ENCODE peak calls at places on chromosomes 4 and X, in seven cellular contexts. M, B, R, U, E, V and A are unnamed samples. For H3K4me1, the result is how much of the 10 kb centered on the place peaks cover.

GRCh38 chrX:104988038-104988437 is 232.5 kb downstream of the TEX13A start:
- DNase-seq in M (no peak), B (no peak), R (no peak), U (no peak), E (no peak), V (no peak), A (no peak)

GRCh38 chr4:126431049-126431448 is 1116.3 kb downstream of the FAT4 start:
- DNase-seq in M (no peak), B (no peak), R (no peak), U (no peak), E (no peak), V (no peak), A (no peak)

GRCh38 chr4:74934016-74934821 is 1.3 kb downstream of the PARM1 start:
- DNase-seq in M (peak), B (peak), R (no peak), U (peak), E (peak), V (peak), A (peak)

GRCh38 chr4:123587983-123588494 is 191.4 kb downstream of the SPRY1 start:
- DNase-seq in M (no peak), B (peak), R (no peak), U (no peak), E (peak), V (peak), A (peak)

GRCh38 chr4:48311896-48312295 is 29.4 kb upstream of the SLAIN2 start:
- DNase-seq in M (no peak), B (no peak), R (no peak), U (no peak), E (no peak), V (no peak), A (no peak)

GRCh38 chrX:46770006-46770816 is 11.3 kb upstream of the SLC9A7 start:
- DNase-seq in M (no peak), B (no peak), R (no peak), U (no peak), E (no peak), V (no peak), A (no peak)

GRCh38 chrX:123171781-123172180 is 12.3 kb upstream of the GRIA3 start:
- DNase-seq in M (no peak), B (no peak), R (no peak), U (no peak), E (no peak), V (no peak), A (no peak)

GRCh38 chr4:60897415-60897814 is 302.7 kb upstream of the ADGRL3 start:
- DNase-seq in M (no peak), B (no peak), R (no peak), U (no peak), E (no peak), V (no peak), A (no peak)

GRCh38 chr4:13322681-13323101 is 161.4 kb downstream of the RAB28 start:
- DNase-seq in M (no peak), B (no peak), R (no peak), U (no peak), E (no peak), V (no peak), A (no peak)

GRCh38 chrX:132068405-132068804 is 45.3 kb downstream of the STK26 start:
- DNase-seq in M (no peak), B (no peak), R (no peak), U (no peak), E (no peak), V (no peak), A (no peak)

GRCh38 chrX:11137543-11138139 is 26.5 kb downstream of the HCCS start:
- DNase-seq in M (no peak), B (no peak), R (no peak), U (no peak), E (no peak), V (no peak), A (no peak)

GRCh38 chr4:71266090-71266794 is 72.6 kb upstream of the SLC4A4 start:
- DNase-seq in M (no peak), B (no peak), R (no peak), U (no peak), E (no peak), V (no peak), A (no peak)

GRCh38 chr4:72295966-72296557 is 264.3 kb downstream of the NPFFR2 start:
- DNase-seq in M (no peak), B (no peak), R (no peak), U (no peak), E (no peak), V (no peak), A (no peak)

GRCh38 chr4:120009731-120010130 is 56.9 kb downstream of the MAD2L1 start:
- DNase-seq in M (no peak), B (no peak), R (no peak), U (no peak), E (no peak), V (no peak), A (no peak)

GRCh38 chrX:29662101-29662500 is 553.3 kb upstream of the MAGEB2 start:
- DNase-seq in M (no peak), B (no peak), R (no peak), U (no peak), E (no peak), V (no peak), A (no peak)

GRCh38 chrX:39336709-39337294 is 535.5 kb downstream of the MID1IP1 start:
- DNase-seq in M (no peak), B (no peak), R (no peak), U (peak), E (no peak), V (no peak), A (peak)

GRCh38 chr4:2721586-2721985 is 34.5 kb downstream of the TNIP2 start:
- DNase-seq in M (no peak), B (no peak), R (no peak), U (no peak), E (no peak), V (no peak), A (no peak)

GRCh38 chr4:56410247-56410646 is 23.0 kb upstream of the AASDH start:
- DNase-seq in M (peak), B (no peak), R (no peak), U (peak), E (peak), V (peak), A (peak)

GRCh38 chrX:25295466-25295865 is 279.7 kb upstream of the ARX start:
- DNase-seq in M (no peak), B (no peak), R (no peak), U (no peak), E (no peak), V (no peak), A (no peak)

GRCh38 chrX:15672886-15673285 is 8.3 kb upstream of the CLTRN start:
- DNase-seq in M (no peak), B (no peak), R (no peak), U (no peak), E (no peak), V (no peak), A (no peak)

GRCh38 chr4:166257276-166257675 is 384.2 kb downstream of the TLL1 start:
- DNase-seq in M (no peak), B (no peak), R (no peak), U (no peak), E (no peak), V (no peak), A (no peak)

GRCh38 chrX:118569676-118570075 is 74.1 kb downstream of the DOCK11 start:
- DNase-seq in M (no peak), B (no peak), R (no peak), U (no peak), E (no peak), V (no peak), A (no peak)

GRCh38 chrX:28205126-28205525 is 223.9 kb upstream of the DCAF8L1 start:
- DNase-seq in M (no peak), B (no peak), R (no peak), U (no peak), E (no peak), V (no peak), A (no peak)

GRCh38 chr4:47160095-47160494 is 128.7 kb downstream of the GABRB1 start:
- DNase-seq in M (no peak), B (no peak), R (no peak), U (no peak), E (no peak), V (no peak), A (no peak)

GRCh38 chr4:124943938-124944337 is 231.4 kb upstream of the ANKRD50 start:
- DNase-seq in M (no peak), B (no peak), R (no peak), U (no peak), E (no peak), V (no peak), A (no peak)

GRCh38 chr4:3307486-3307885 is 14.7 kb downstream of the RGS12 start:
- DNase-seq in M (no peak), B (peak), R (no peak), U (no peak), E (no peak), V (no peak), A (no peak)

GRCh38 chr4:4333265-4333706 is 43.2 kb downstream of the ZBTB49 start:
- DNase-seq in M (peak), B (no peak), R (no peak), U (peak), E (peak), V (no peak), A (no peak)

GRCh38 chr4:136562842-136563241 is 969.5 kb downstream of the PCDH18 start:
- DNase-seq in M (no peak), B (no peak), R (no peak), U (no peak), E (no peak), V (no peak), A (no peak)

GRCh38 chr4:2673157-2673556 is 83.0 kb downstream of the TNIP2 start:
- DNase-seq in M (no peak), B (no peak), R (no peak), U (no peak), E (no peak), V (no peak), A (no peak)

DNA sequence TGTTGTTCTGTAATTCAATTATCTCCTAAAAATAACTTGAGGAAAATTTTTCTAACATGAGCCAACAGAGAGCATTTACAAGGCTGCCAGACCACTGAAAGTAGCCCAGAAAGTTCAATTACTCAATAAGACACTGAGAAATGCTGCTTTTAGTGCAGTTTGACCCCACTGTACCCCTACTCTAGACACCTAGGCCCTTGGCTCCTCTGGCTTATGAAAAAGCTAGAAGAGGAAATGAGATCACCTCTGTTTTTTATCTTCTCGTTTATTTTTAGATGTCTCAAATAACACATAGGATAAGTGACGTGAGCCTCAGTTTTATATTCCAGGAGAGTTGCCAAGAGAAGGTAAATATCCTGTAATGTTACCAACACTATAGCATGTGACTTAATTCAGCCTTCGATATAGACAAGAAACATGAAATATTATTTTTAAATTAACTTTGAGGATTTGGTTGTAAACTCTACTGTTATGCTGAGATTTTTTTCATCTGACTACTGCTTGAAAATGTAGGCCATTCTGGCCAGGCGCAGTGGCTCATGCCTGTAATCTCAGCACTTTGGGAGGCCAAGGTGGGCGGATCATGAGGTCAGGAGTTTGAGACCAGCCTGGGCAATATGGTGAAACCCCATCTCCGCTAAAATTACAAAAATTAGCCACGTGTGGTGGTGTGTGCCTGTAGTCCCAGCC is 24.4 kb downstream of the TNIP3 start:
- DNase-seq in M (no peak), B (no peak), R (no peak), U (no peak), E (no peak), V (no peak), A (no peak)
- H3K4me1 ChIP-seq in M (under half), B (under half), R (under half), U (under half), E (under half), V (under half), A (under half)

GRCh38 chr4:109560687-109561452 is 824 bp downstream of the MCUB start:
- DNase-seq in M (peak), B (no peak), R (peak), U (peak), E (peak), V (peak), A (peak)
- H3K4me1 ChIP-seq in M (under half), B (under half), R (half or more), U (under half), E (under half), V (under half), A (under half)

GRCh38 chr4:5640096-5640495 is 68.3 kb downstream of the EVC2 start:
- DNase-seq in M (no peak), B (no peak), R (no peak), U (no peak), E (no peak), V (no peak), A (no peak)

GRCh38 chr4:5638316-5638715 is 70.0 kb downstream of the EVC2 start:
- DNase-seq in M (no peak), B (no peak), R (no peak), U (no peak), E (no peak), V (no peak), A (no peak)

GRCh38 chr4:5636766-5637670 is 71.3 kb downstream of the EVC2 start:
- DNase-seq in M (no peak), B (no peak), R (no peak), U (no peak), E (no peak), V (no peak), A (no peak)

GRCh38 chr4:5639556-5639955 is 68.8 kb downstream of the EVC2 start:
- DNase-seq in M (no peak), B (no peak), R (no peak), U (no peak), E (no peak), V (no peak), A (no peak)

DNA sequence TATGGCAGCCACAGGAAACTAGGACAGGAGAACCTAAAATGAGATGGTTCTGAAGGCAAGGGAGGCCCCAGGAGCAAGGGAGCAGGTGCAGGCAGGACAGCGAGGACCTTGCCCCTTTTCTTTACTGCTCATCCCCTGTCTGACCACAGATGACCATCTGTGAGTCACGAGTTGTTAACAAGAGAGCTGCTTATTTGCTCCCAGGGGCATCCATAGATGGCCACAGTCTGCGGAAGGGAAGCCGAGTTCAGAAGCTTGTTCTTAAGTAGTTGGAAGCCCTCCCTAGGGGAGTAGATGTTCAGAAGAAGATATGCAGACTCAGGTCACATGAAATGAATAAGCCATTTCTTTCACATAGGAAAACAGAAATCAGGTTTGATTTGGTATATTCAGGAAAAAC is 69.4 kb downstream of the EVC2 start:
- DNase-seq in M (no peak), B (no peak), R (no peak), U (no peak), E (no peak), V (no peak), A (no peak)
- H3K4me1 ChIP-seq in M (under half), B (under half), R (under half), U (under half), E (under half), V (under half), A (under half)

DNA sequence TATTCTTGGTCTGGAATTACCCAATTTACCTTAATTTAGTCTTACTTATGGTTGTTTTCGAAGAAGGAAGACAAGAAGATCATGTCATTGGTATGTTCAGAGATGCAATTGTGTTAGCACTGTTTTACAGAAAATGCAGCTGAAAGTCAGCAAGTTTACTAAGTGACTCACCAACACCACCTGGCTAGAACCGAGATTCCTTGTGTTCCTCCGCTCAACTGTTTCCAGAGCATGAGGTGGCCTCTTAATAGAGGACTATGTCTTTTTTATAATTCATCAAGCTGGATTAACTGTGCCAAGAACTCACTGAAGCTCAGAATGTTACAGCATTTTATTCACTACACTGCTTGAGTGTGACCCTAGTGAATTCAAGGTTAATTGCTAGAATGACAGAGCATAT is 1573.6 kb upstream of the TENM3 start:
- DNase-seq in M (no peak), B (no peak), R (no peak), U (no peak), E (no peak), V (no peak), A (no peak)
- H3K4me1 ChIP-seq in M (under half), B (under half), R (under half), U (under half), E (under half), V (under half), A (under half)

GRCh38 chrX:107677909-107678308 is 49.6 kb downstream of the PRPS1 start:
- DNase-seq in M (no peak), B (peak), R (no peak), U (no peak), E (no peak), V (no peak), A (no peak)

GRCh38 chrX:107677501-107677901 is 49.2 kb downstream of the PRPS1 start:
- DNase-seq in M (no peak), B (peak), R (no peak), U (no peak), E (no peak), V (no peak), A (no peak)

GRCh38 chrX:107676559-107677378 is 48.5 kb downstream of the PRPS1 start:
- DNase-seq in M (peak), B (peak), R (peak), U (peak), E (peak), V (peak), A (peak)

GRCh38 chrX:107675823-107676555 is 47.7 kb downstream of the PRPS1 start:
- DNase-seq in M (peak), B (peak), R (no peak), U (no peak), E (no peak), V (no peak), A (peak)

GRCh38 chrX:107678957-107679740 is 50.8 kb downstream of the PRPS1 start:
- DNase-seq in M (peak), B (peak), R (peak), U (peak), E (no peak), V (peak), A (peak)
- H3K4me1 ChIP-seq in M (under half), B (under half), R (half or more), U (under half), E (under half), V (under half), A (under half)